ENCODE peak calls at places on chromosomes 1 and 21, in seven cellular contexts. One of them, this sample, is unnamed.

GRCh38 chr1:91427741-91428140 is 23.1 kb upstream of the HFM1 start:
- DNase-seq in choroid plexus epithelial cell: no peak
- DNase-seq in nephron progenitor cell: no peak
- DNase-seq in heart left ventricle: no peak
- DNase-seq in Calu3: no peak
- DNase-seq in prostate gland: no peak
- DNase-seq in AG04449: no peak
- DNase-seq in this sample: no peak

GRCh38 chr1:209080170-209080781 is 503.2 kb upstream of the CAMK1G start:
- DNase-seq in Calu3: peak; percentile 11
- DNase-seq in prostate gland: no peak
- DNase-seq in AG04449: no peak
- DNase-seq in heart left ventricle: no peak
- DNase-seq in choroid plexus epithelial cell: peak; percentile 2
- DNase-seq in nephron progenitor cell: no peak
- DNase-seq in this sample: no peak

GRCh38 chr1:194846488-194846887 is 1660.1 kb upstream of the B3GALT2 start:
- DNase-seq in nephron progenitor cell: no peak
- DNase-seq in heart left ventricle: no peak
- DNase-seq in Calu3: no peak
- DNase-seq in AG04449: no peak
- DNase-seq in choroid plexus epithelial cell: no peak
- DNase-seq in prostate gland: no peak
- DNase-seq in this sample: no peak

GRCh38 chr1:16420719-16421118 is 16.5 kb downstream of the SPATA21 start:
- DNase-seq in prostate gland: no peak
- DNase-seq in nephron progenitor cell: no peak
- DNase-seq in choroid plexus epithelial cell: no peak
- DNase-seq in Calu3: no peak
- DNase-seq in heart left ventricle: no peak
- DNase-seq in AG04449: no peak
- DNase-seq in this sample: no peak

GRCh38 chr1:11898831-11899467 is 27.3 kb downstream of the KIAA2013 start:
- DNase-seq in choroid plexus epithelial cell: no peak
- DNase-seq in Calu3: no peak
- DNase-seq in nephron progenitor cell: peak; percentile 88
- DNase-seq in AG04449: no peak
- DNase-seq in heart left ventricle: no peak
- DNase-seq in prostate gland: no peak
- DNase-seq in this sample: no peak

GRCh38 chr1:30885580-30886513 is 22.7 kb downstream of the SDC3 start:
- DNase-seq in Calu3: no peak
- DNase-seq in choroid plexus epithelial cell: no peak
- DNase-seq in AG04449: no peak
- DNase-seq in prostate gland: no peak
- DNase-seq in nephron progenitor cell: peak; percentile 54
- DNase-seq in heart left ventricle: no peak
- DNase-seq in this sample: no peak

GRCh38 chr1:30778156-30778978 is 20.8 kb upstream of the LAPTM5 start:
- DNase-seq in AG04449: no peak
- DNase-seq in heart left ventricle: no peak
- DNase-seq in prostate gland: no peak
- DNase-seq in Calu3: peak; percentile 61
- DNase-seq in nephron progenitor cell: no peak
- DNase-seq in choroid plexus epithelial cell: peak; percentile 92
- DNase-seq in this sample: no peak

GRCh38 chr21:35198004-35198403 is 148.9 kb upstream of the RUNX1 start:
- DNase-seq in choroid plexus epithelial cell: peak; percentile 88
- DNase-seq in prostate gland: no peak
- DNase-seq in AG04449: peak; percentile 79
- DNase-seq in nephron progenitor cell: no peak
- DNase-seq in Calu3: peak; percentile 33
- DNase-seq in heart left ventricle: no peak
- DNase-seq in this sample: no peak

GRCh38 chr1:14698206-14698605 is 99.7 kb downstream of the KAZN start:
- DNase-seq in Calu3: no peak
- DNase-seq in AG04449: no peak
- DNase-seq in choroid plexus epithelial cell: no peak
- DNase-seq in prostate gland: no peak
- DNase-seq in heart left ventricle: no peak
- DNase-seq in nephron progenitor cell: no peak
- DNase-seq in this sample: no peak

GRCh38 chr1:37474697-37475379 is 458 bp downstream of the ZC3H12A start:
- DNase-seq in heart left ventricle: no peak
- DNase-seq in choroid plexus epithelial cell: no peak
- DNase-seq in Calu3: no peak
- DNase-seq in nephron progenitor cell: peak; percentile 42
- DNase-seq in prostate gland: no peak
- DNase-seq in AG04449: no peak
- DNase-seq in this sample: no peak

GRCh38 chr1:150642296-150642695 is 12.9 kb upstream of the ENSA start:
- DNase-seq in choroid plexus epithelial cell: no peak
- DNase-seq in AG04449: no peak
- DNase-seq in Calu3: no peak
- DNase-seq in nephron progenitor cell: no peak
- DNase-seq in heart left ventricle: no peak
- DNase-seq in prostate gland: no peak
- DNase-seq in this sample: no peak

DNA sequence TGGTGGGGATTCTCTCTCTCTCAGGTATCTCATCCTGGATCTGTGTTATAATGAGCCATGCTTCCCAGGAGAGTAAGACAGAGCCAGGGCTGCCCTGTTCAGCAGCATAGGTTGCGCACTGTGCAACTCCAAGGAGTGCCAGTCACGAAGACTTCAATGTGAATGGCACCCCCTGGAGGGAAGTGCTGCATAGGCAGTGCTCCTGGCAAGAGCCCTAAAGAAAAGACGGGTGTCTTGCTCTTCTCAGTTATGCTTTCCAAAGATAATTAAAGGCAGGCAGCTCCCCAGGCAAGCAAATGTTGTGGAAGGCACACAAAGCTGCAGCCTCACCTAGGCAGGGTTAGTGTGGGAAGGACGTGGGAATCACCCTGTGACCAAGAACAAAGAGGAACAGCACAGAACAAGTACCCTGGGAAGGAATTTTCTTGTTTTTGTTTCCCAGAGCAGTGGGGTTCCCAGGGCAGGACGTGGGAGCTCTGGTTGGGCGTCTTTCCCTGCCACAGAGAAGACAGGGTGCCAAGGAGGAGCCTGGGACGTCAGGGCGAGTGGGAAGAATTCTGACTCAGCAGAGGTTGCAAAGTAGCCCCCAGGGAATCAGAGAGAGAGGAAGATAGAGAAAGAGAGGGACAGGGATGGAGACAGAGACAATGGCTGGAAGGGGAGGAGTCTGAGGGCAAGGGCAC is 120.9 kb downstream of the KCNN3 start:
- DNase-seq in choroid plexus epithelial cell: peak; percentile 54
- DNase-seq in prostate gland: no peak
- DNase-seq in nephron progenitor cell: no peak
- DNase-seq in AG04449: no peak
- DNase-seq in heart left ventricle: no peak
- DNase-seq in Calu3: peak; percentile 68
- DNase-seq in this sample: no peak
- TF ChIP-seq CTCF in choroid plexus epithelial cell: peak; percentile 64
- TF ChIP-seq CTCF in prostate gland: peak; percentile 7
- TF ChIP-seq CTCF in nephron progenitor cell: no peak
- TF ChIP-seq CTCF in AG04449: peak; percentile 32
- TF ChIP-seq CTCF in heart left ventricle: no peak
- TF ChIP-seq CTCF in Calu3: no peak
- TF ChIP-seq CTCF in this sample: peak; percentile 25

DNA sequence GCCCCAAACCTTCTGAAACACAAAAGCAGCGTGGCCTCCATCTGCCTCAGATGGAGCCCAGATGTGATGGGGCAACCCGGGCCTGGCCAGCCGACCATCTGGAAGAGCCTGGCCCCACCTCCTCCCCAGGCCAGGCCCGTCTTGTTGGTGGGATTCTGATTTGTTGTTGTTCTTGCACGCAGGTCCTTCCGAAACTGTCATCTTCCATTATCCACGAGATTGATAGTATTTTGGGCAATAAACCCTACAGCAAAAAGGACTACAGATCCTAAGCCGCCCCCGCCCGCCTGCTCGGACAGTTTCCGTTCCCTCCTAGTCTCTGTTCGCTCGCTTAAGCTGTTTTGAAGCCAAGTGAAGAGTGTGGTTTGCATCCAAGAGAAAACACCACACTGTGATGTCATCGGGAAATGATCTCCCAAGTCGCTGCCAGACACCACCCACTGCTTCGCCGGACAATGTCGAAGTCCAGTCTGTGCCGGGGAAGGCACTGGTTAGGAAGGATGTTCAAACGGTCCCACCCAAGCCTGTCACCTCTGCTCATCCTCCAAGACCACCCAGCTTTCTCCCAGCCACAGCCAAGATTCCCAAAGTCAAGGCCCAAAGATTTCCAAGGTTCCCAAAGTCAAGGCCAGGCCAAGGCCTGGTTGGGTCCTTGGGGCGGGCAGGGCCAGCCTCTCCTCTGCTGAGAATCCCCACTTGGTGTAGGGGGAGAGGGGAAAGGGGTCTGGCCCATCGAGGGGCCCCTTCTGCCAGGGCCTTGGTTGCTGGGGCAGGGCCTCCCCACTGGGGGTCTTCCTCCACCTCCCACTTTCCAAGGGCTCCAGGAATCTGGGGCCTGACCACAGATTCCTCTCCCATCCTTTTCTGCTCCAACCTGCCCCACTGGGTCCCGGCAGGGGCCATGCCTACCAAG is 52.9 kb downstream of the KCNAB2 start:
- DNase-seq in choroid plexus epithelial cell: no peak
- DNase-seq in AG04449: no peak
- DNase-seq in prostate gland: no peak
- DNase-seq in heart left ventricle: peak; percentile 62
- DNase-seq in nephron progenitor cell: peak; percentile 1
- DNase-seq in Calu3: no peak
- DNase-seq in this sample: no peak
- TF ChIP-seq CTCF in choroid plexus epithelial cell: no peak
- TF ChIP-seq CTCF in AG04449: no peak
- TF ChIP-seq CTCF in prostate gland: no peak
- TF ChIP-seq CTCF in heart left ventricle: no peak
- TF ChIP-seq CTCF in nephron progenitor cell: no peak
- TF ChIP-seq CTCF in Calu3: no peak
- TF ChIP-seq CTCF in this sample: no peak

DNA sequence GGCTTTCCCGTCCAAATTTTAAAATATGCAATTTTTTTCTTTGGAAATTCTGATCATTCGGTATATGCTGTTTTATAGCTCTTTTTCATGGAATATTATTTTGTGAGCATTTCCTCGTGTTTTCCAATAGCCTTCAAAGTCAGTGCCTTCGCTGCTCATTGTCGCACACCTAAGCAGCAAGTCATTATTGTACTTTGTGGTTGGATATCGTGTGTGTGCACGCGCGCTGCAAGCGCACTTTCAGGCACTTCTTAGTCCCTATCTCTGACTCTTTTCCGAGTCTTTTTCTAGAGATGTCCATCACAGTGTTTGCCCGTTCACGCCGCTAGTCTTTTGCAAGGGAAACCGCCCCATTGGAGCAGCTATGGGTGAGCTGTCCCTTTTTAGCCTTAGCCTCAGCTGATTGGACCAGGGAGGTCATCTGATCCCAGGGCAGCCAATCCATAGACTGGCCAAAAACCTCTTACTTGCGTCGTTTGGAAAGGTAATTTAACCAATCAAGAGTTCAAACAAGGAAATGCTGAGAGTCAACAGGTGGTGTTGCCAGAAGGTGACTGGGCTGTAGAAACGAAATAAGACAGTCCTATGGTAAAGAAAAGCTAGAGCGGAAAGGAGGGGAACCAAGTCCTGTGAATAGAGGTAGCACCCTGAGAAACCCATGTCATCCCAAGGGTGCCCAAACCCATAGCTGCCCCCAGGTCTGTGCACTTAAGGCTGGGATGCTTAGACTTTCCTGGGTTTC is 710 bp upstream of the HYI start:
- DNase-seq in Calu3: peak; percentile 84
- DNase-seq in heart left ventricle: peak; percentile 72
- DNase-seq in choroid plexus epithelial cell: peak; percentile 93
- DNase-seq in prostate gland: peak; percentile 61
- DNase-seq in nephron progenitor cell: no peak
- DNase-seq in AG04449: peak; percentile 36
- DNase-seq in this sample: peak; percentile 66
- TF ChIP-seq CTCF in Calu3: no peak
- TF ChIP-seq CTCF in heart left ventricle: no peak
- TF ChIP-seq CTCF in choroid plexus epithelial cell: no peak
- TF ChIP-seq CTCF in prostate gland: peak; percentile 15
- TF ChIP-seq CTCF in nephron progenitor cell: no peak
- TF ChIP-seq CTCF in AG04449: no peak
- TF ChIP-seq CTCF in this sample: no peak

GRCh38 chr1:8702848-8703810 is 114.3 kb downstream of the RERE start:
- DNase-seq in AG04449: no peak
- DNase-seq in Calu3: peak; percentile 91
- DNase-seq in heart left ventricle: peak; percentile 92
- DNase-seq in nephron progenitor cell: peak; percentile 92
- DNase-seq in choroid plexus epithelial cell: peak; percentile 89
- DNase-seq in prostate gland: peak; percentile 89
- DNase-seq in this sample: peak; percentile 97
- TF ChIP-seq CTCF in AG04449: peak; percentile 24
- TF ChIP-seq CTCF in Calu3: no peak
- TF ChIP-seq CTCF in heart left ventricle: no peak
- TF ChIP-seq CTCF in nephron progenitor cell: no peak
- TF ChIP-seq CTCF in choroid plexus epithelial cell: no peak
- TF ChIP-seq CTCF in prostate gland: peak; percentile 47
- TF ChIP-seq CTCF in this sample: peak; percentile 39

GRCh38 chr1:68782890-68783289 is 286.0 kb upstream of the DEPDC1 start:
- DNase-seq in prostate gland: no peak
- DNase-seq in heart left ventricle: no peak
- DNase-seq in nephron progenitor cell: no peak
- DNase-seq in AG04449: no peak
- DNase-seq in Calu3: no peak
- DNase-seq in choroid plexus epithelial cell: peak; percentile 2
- DNase-seq in this sample: no peak
- TF ChIP-seq CTCF in prostate gland: no peak
- TF ChIP-seq CTCF in heart left ventricle: no peak
- TF ChIP-seq CTCF in nephron progenitor cell: peak; percentile 15
- TF ChIP-seq CTCF in AG04449: no peak
- TF ChIP-seq CTCF in Calu3: no peak
- TF ChIP-seq CTCF in choroid plexus epithelial cell: no peak
- TF ChIP-seq CTCF in this sample: no peak

DNA sequence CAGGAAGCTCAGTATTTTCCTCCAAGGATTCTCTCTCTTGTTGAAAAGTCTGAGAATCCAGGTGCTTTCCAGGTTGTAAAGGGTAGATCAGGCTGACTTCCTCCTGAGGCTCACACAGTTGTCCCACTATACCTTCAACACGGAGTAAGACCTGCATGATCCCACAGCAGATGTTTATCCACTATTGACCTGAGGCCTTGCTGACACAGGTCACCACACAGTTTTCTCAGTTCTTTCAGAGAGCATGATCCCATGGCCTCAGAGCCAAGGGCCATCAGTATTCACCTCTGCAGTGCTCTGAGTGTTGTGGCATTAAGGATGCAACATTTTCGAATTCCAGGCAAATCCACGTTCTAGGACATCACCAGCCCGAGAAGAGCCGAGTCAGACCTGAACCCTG is 60.5 kb upstream of the ABCD3 start:
- DNase-seq in nephron progenitor cell: no peak
- DNase-seq in heart left ventricle: no peak
- DNase-seq in Calu3: no peak
- DNase-seq in choroid plexus epithelial cell: no peak
- DNase-seq in prostate gland: no peak
- DNase-seq in AG04449: no peak
- DNase-seq in this sample: no peak
- TF ChIP-seq CTCF in nephron progenitor cell: no peak
- TF ChIP-seq CTCF in heart left ventricle: no peak
- TF ChIP-seq CTCF in Calu3: no peak
- TF ChIP-seq CTCF in choroid plexus epithelial cell: no peak
- TF ChIP-seq CTCF in prostate gland: no peak
- TF ChIP-seq CTCF in AG04449: no peak
- TF ChIP-seq CTCF in this sample: no peak